ENCODE peak calls at places on chromosomes 7 and 10, in four cellular contexts. One of them, this sample, is unnamed.

GRCh38 chr10:124916098-124916584 is 25.8 kb upstream of the ZRANB1 start:
- DNase-seq in fibroblast of mammary gland: peak; percentile 40
- DNase-seq in A549: peak; percentile 36
- DNase-seq in GM13977: no peak
- DNase-seq in this sample: no peak

GRCh38 chr7:150988230-150989226 is 2.3 kb upstream of the NOS3 start:
- DNase-seq in A549: peak; percentile 36
- DNase-seq in GM13977: peak; percentile 85
- DNase-seq in fibroblast of mammary gland: no peak
- DNase-seq in this sample: peak; percentile 79

GRCh38 chr10:12839941-12840611 is 161.4 kb downstream of the CCDC3 start:
- DNase-seq in A549: no peak
- DNase-seq in fibroblast of mammary gland: peak; percentile 7
- DNase-seq in GM13977: no peak
- DNase-seq in this sample: no peak

GRCh38 chr7:157020514-157021070 is 10.1 kb upstream of the MNX1 start:
- DNase-seq in GM13977: no peak
- DNase-seq in A549: no peak
- DNase-seq in fibroblast of mammary gland: no peak
- DNase-seq in this sample: no peak

GRCh38 chr7:157690058-157690832 is 353.4 kb downstream of the DNAJB6 start:
- DNase-seq in fibroblast of mammary gland: peak; percentile 25
- DNase-seq in A549: no peak
- DNase-seq in GM13977: no peak
- DNase-seq in this sample: no peak

GRCh38 chr7:20083781-20084180 is 133.4 kb downstream of the MACC1 start:
- DNase-seq in A549: peak; percentile 1
- DNase-seq in fibroblast of mammary gland: peak; percentile 71
- DNase-seq in GM13977: no peak
- DNase-seq in this sample: peak; percentile 29

GRCh38 chr7:141563956-141564623 is 12.9 kb downstream of the AGK start:
- DNase-seq in GM13977: no peak
- DNase-seq in fibroblast of mammary gland: no peak
- DNase-seq in A549: peak; percentile 6
- DNase-seq in this sample: peak; percentile 69

GRCh38 chr10:131943021-131943814 is 38.5 kb downstream of the BNIP3 start:
- DNase-seq in GM13977: no peak
- DNase-seq in A549: peak; percentile 52
- DNase-seq in fibroblast of mammary gland: peak; percentile 31
- DNase-seq in this sample: peak; percentile 42

GRCh38 chr7:106542550-106543220 is 118.3 kb downstream of the CCDC71L start:
- DNase-seq in fibroblast of mammary gland: peak; percentile 90
- DNase-seq in GM13977: peak; percentile 64
- DNase-seq in A549: peak; percentile 75
- DNase-seq in this sample: peak; percentile 70

GRCh38 chr7:19557726-19558470 is 150.9 kb downstream of the POLR1F start:
- DNase-seq in A549: no peak
- DNase-seq in GM13977: no peak
- DNase-seq in fibroblast of mammary gland: peak; percentile 84
- DNase-seq in this sample: no peak

GRCh38 chr7:29469984-29470557 is 93.6 kb upstream of the PRR15 start:
- DNase-seq in GM13977: no peak
- DNase-seq in A549: no peak
- DNase-seq in fibroblast of mammary gland: no peak
- DNase-seq in this sample: no peak

GRCh38 chr10:119466655-119467054 is 75.9 kb downstream of the RGS10 start:
- DNase-seq in GM13977: no peak
- DNase-seq in fibroblast of mammary gland: no peak
- DNase-seq in A549: no peak
- DNase-seq in this sample: peak; percentile 66

GRCh38 chr7:50404392-50404791 is 45.8 kb downstream of the FIGNL1 start:
- DNase-seq in GM13977: no peak
- DNase-seq in fibroblast of mammary gland: no peak
- DNase-seq in A549: peak; percentile 9
- DNase-seq in this sample: no peak
- TF ChIP-seq CTCF in GM13977: no peak
- TF ChIP-seq CTCF in fibroblast of mammary gland: no peak
- TF ChIP-seq CTCF in A549: no peak
- TF ChIP-seq CTCF in this sample: no peak

DNA sequence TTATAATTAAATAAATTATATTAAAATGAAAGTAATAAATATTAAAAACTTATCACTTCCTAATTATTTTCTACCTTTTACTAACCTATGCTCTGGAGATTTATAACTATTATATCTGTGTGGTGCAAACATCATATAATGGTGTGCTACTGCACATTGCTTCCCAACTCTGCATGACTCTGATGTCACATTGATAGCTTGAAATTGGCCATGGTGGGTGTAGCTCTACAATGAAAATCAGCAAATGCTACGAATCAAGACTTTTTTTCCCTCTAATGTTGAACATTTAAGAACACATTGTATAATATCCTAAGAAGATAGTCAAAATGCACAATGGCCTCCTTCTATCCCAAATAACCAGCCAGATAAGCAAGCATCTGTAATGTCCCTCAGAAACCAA is 99.1 kb downstream of the ARMH3 start:
- DNase-seq in GM13977: no peak
- DNase-seq in A549: no peak
- DNase-seq in fibroblast of mammary gland: no peak
- DNase-seq in this sample: no peak
- TF ChIP-seq CTCF in GM13977: no peak
- TF ChIP-seq CTCF in A549: no peak
- TF ChIP-seq CTCF in fibroblast of mammary gland: no peak
- TF ChIP-seq CTCF in this sample: no peak

DNA sequence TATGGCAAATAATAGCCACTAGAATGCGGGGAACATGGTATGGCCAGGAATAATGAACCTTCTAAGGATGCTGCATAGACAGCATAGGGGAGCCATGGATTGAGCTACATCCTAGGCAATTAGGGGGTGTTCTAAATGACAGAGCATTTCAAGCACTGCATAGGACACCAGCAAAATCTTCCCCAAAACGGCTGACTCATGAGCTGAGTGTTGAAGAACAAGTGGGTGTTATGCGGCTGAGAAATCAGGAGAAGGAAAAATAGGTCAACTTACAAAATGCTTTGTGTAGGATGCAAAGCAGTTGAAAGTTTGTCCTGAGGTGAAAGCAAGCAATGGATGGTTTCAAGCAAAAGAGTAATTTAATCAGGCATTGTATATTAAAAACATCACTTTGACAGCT is 1023.5 kb upstream of the C7orf33 start:
- DNase-seq in fibroblast of mammary gland: peak; percentile 30
- DNase-seq in GM13977: no peak
- DNase-seq in A549: no peak
- DNase-seq in this sample: no peak
- TF ChIP-seq CTCF in fibroblast of mammary gland: no peak
- TF ChIP-seq CTCF in GM13977: no peak
- TF ChIP-seq CTCF in A549: no peak
- TF ChIP-seq CTCF in this sample: no peak

GRCh38 chr10:73873163-73873842 is 1.1 kb downstream of the CAMK2G start:
- DNase-seq in GM13977: no peak
- DNase-seq in fibroblast of mammary gland: no peak
- DNase-seq in A549: no peak
- DNase-seq in this sample: no peak

GRCh38 chr10:73875139-73875475 is 752 bp upstream of the CAMK2G start:
- DNase-seq in GM13977: peak; percentile 69
- DNase-seq in A549: no peak
- DNase-seq in fibroblast of mammary gland: no peak
- DNase-seq in this sample: peak; percentile 53

GRCh38 chr10:73876157-73876556 is 1.8 kb upstream of the CAMK2G start:
- DNase-seq in GM13977: no peak
- DNase-seq in A549: no peak
- DNase-seq in fibroblast of mammary gland: no peak
- DNase-seq in this sample: no peak

GRCh38 chr10:73873843-73874215 is 526 bp downstream of the CAMK2G start:
- DNase-seq in fibroblast of mammary gland: no peak
- DNase-seq in GM13977: peak; percentile 62
- DNase-seq in A549: no peak
- DNase-seq in this sample: no peak

DNA sequence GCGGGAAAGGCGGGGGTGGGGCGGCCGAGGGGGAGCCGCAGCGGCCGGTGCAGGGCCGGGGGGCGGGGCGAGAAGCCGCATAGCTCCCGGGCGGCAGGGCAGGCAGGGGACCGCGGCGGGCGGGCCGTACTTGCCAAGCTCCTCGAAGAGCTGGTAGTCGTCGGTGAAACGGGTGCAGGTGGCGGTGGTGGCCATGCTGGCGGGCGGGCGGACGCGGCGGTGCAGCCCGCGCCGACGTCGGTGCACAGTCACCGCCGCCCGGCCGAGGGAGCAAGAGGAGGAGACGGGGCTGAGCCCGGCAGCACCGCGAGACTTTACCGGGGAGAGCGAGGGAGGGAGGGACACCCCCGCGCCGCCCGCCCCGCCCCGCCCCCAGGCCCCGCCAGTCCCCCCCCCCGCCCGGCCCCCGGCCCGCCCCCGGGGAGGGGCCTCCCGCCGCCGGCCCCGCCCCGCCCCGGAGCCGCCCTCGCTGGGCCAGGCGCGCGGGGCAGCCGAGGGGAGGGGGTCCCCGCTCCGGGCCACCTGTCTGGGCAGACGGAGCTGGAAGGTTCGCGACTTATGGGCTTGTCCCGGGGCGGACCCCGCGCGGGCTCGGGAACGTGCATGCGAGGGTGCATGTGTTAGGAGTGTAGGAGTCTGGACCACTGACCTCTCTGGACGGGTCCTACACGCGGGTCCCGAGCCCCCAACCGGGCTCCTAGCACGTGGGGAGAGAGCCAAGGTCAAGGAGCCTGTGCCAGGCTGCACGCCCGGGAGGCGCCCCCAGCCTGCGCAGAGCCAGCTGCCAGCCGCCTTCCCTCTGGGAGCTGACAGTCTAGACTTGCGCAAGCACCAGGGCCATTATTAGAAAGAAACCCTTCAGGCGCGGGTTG is at the start of gene CAMK2G:
- DNase-seq in A549: peak; percentile 81
- DNase-seq in fibroblast of mammary gland: peak; percentile 79
- DNase-seq in GM13977: peak; percentile 98
- DNase-seq in this sample: peak; percentile 86
- TF ChIP-seq CTCF in A549: no peak
- TF ChIP-seq CTCF in fibroblast of mammary gland: no peak
- TF ChIP-seq CTCF in GM13977: no peak
- TF ChIP-seq CTCF in this sample: no peak

GRCh38 chr7:78095549-78095948 is 297.0 kb downstream of the PHTF2 start:
- DNase-seq in GM13977: no peak
- DNase-seq in fibroblast of mammary gland: peak; percentile 25
- DNase-seq in A549: no peak
- DNase-seq in this sample: no peak

GRCh38 chr7:78090616-78091015 is 292.0 kb downstream of the PHTF2 start:
- DNase-seq in fibroblast of mammary gland: peak; percentile 8
- DNase-seq in GM13977: no peak
- DNase-seq in A549: peak; percentile 7
- DNase-seq in this sample: no peak
- TF ChIP-seq CTCF in fibroblast of mammary gland: no peak
- TF ChIP-seq CTCF in GM13977: peak; percentile 4
- TF ChIP-seq CTCF in A549: no peak
- TF ChIP-seq CTCF in this sample: no peak

GRCh38 chr10:71433116-71433982 is 36.6 kb downstream of the CDH23 start:
- DNase-seq in A549: no peak
- DNase-seq in GM13977: no peak
- DNase-seq in fibroblast of mammary gland: no peak
- DNase-seq in this sample: no peak

GRCh38 chr10:71431216-71431944 is 34.7 kb downstream of the CDH23 start:
- DNase-seq in fibroblast of mammary gland: no peak
- DNase-seq in A549: no peak
- DNase-seq in GM13977: no peak
- DNase-seq in this sample: no peak

GRCh38 chr10:71429929-71430328 is 33.2 kb downstream of the CDH23 start:
- DNase-seq in fibroblast of mammary gland: no peak
- DNase-seq in A549: no peak
- DNase-seq in GM13977: no peak
- DNase-seq in this sample: no peak

GRCh38 chr10:71433983-71434744 is 37.4 kb downstream of the CDH23 start:
- DNase-seq in GM13977: no peak
- DNase-seq in A549: no peak
- DNase-seq in fibroblast of mammary gland: no peak
- DNase-seq in this sample: peak; percentile 49

GRCh38 chr10:71431945-71432905 is 35.5 kb downstream of the CDH23 start:
- DNase-seq in A549: peak; percentile 16
- DNase-seq in fibroblast of mammary gland: no peak
- DNase-seq in GM13977: no peak
- DNase-seq in this sample: no peak
- TF ChIP-seq CTCF in A549: no peak
- TF ChIP-seq CTCF in fibroblast of mammary gland: no peak
- TF ChIP-seq CTCF in GM13977: no peak
- TF ChIP-seq CTCF in this sample: no peak

GRCh38 chr10:113957013-113957412 is 86.7 kb upstream of the ADRB1 start:
- DNase-seq in A549: peak; percentile 26
- DNase-seq in fibroblast of mammary gland: peak; percentile 66
- DNase-seq in GM13977: no peak
- DNase-seq in this sample: no peak

GRCh38 chr10:113950268-113950667 is 93.4 kb upstream of the ADRB1 start:
- DNase-seq in fibroblast of mammary gland: no peak
- DNase-seq in A549: no peak
- DNase-seq in GM13977: no peak
- DNase-seq in this sample: no peak

GRCh38 chr10:113959383-113959760 is 84.3 kb upstream of the ADRB1 start:
- DNase-seq in GM13977: peak; percentile 48
- DNase-seq in fibroblast of mammary gland: no peak
- DNase-seq in A549: peak; percentile 45
- DNase-seq in this sample: no peak

GRCh38 chr10:113958631-113959382 is 84.9 kb upstream of the ADRB1 start:
- DNase-seq in A549: peak; percentile 90
- DNase-seq in fibroblast of mammary gland: peak; percentile 89
- DNase-seq in GM13977: peak; percentile 25
- DNase-seq in this sample: peak; percentile 53

DNA sequence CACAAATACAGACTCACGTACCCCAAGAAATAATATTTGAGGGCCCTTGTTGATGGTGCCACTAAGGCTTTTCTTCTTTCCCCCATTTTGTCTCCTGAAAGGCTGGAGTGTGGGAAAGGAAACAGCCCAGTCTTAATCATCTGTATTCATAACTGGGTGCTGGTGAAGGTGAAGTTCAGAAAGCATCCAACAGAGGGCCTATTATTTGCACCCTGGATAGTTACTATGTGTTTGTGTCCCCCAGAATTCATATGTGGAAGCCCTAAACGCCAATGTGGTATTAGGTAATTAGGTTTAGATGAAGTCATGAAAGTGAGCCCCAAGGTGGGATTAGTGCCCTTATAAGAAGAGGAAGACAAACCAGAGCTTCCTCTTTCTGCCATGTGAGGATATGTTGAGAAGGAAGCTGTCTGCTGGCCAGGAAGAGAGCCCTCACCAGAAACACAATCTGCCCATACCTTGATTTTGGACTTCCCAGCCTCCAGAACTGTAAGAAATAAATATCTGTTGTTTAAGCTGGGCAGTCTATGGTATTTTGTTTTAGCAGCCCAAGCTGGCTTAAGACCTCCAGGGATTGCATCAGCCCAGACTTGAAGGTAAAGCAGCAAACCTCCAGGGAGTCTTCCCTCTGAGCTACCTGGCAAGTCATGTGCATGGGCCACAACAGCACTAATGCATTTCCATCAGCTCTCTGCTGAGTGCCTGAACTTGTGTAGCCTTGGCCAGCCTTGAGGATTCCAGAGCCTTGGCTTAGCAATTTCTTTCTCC is 90.0 kb upstream of the ADRB1 start:
- DNase-seq in fibroblast of mammary gland: no peak
- DNase-seq in GM13977: no peak
- DNase-seq in A549: no peak
- DNase-seq in this sample: no peak
- TF ChIP-seq CTCF in fibroblast of mammary gland: peak; percentile 30
- TF ChIP-seq CTCF in GM13977: peak; percentile 25
- TF ChIP-seq CTCF in A549: no peak
- TF ChIP-seq CTCF in this sample: peak; percentile 46

This sample was measured in activated CD8-positive, alpha-beta T cell treated with anti-CD3 and anti-CD28 coated beads for 36 hours.